ENCODE peak calls at places on chromosomes 16 and 17, in seven cellular contexts. One of them, this sample, is unnamed.

GRCh38 chr16:72317378-72317777 is 145.4 kb upstream of the PMFBP1 start:
- DNase-seq in EL: no peak
- DNase-seq in stimulated activated CD4-positive, alpha-beta T cell treated with anti-CD3 and anti-CD28 coated beads, TNF-alpha, amount 100 ng/mL, for 1 hour: no peak
- DNase-seq in activated naive CD4-positive, alpha-beta T cell treated with Interleukin-2 at 50 U/mL for 16 hours: no peak
- DNase-seq in cardiac muscle cell: no peak
- DNase-seq in Right ventricle myocardium superior: no peak
- DNase-seq in ecto neural progenitor cell: no peak
- DNase-seq in this sample: no peak

GRCh38 chr17:80559688-80560290 is 15.2 kb downstream of the RPTOR start:
- DNase-seq in EL: peak
- DNase-seq in stimulated activated CD4-positive, alpha-beta T cell treated with anti-CD3 and anti-CD28 coated beads, TNF-alpha, amount 100 ng/mL, for 1 hour: no peak
- DNase-seq in activated naive CD4-positive, alpha-beta T cell treated with Interleukin-2 at 50 U/mL for 16 hours: no peak
- DNase-seq in cardiac muscle cell: no peak
- DNase-seq in Right ventricle myocardium superior: no peak
- DNase-seq in ecto neural progenitor cell: no peak
- DNase-seq in this sample: no peak

GRCh38 chr17:36869856-36870617 is 67.2 kb upstream of the LHX1 start:
- DNase-seq in EL: peak
- DNase-seq in stimulated activated CD4-positive, alpha-beta T cell treated with anti-CD3 and anti-CD28 coated beads, TNF-alpha, amount 100 ng/mL, for 1 hour: no peak
- DNase-seq in activated naive CD4-positive, alpha-beta T cell treated with Interleukin-2 at 50 U/mL for 16 hours: no peak
- DNase-seq in cardiac muscle cell: no peak
- DNase-seq in Right ventricle myocardium superior: no peak
- DNase-seq in ecto neural progenitor cell: no peak
- DNase-seq in this sample: no peak

GRCh38 chr16:61042736-61043135 is 993.5 kb downstream of the CDH8 start:
- DNase-seq in EL: no peak
- DNase-seq in stimulated activated CD4-positive, alpha-beta T cell treated with anti-CD3 and anti-CD28 coated beads, TNF-alpha, amount 100 ng/mL, for 1 hour: no peak
- DNase-seq in activated naive CD4-positive, alpha-beta T cell treated with Interleukin-2 at 50 U/mL for 16 hours: no peak
- DNase-seq in cardiac muscle cell: peak
- DNase-seq in Right ventricle myocardium superior: no peak
- DNase-seq in ecto neural progenitor cell: peak
- DNase-seq in this sample: no peak

GRCh38 chr16:64459821-64460220 is 662.0 kb downstream of the CDH11 start:
- DNase-seq in EL: peak
- DNase-seq in stimulated activated CD4-positive, alpha-beta T cell treated with anti-CD3 and anti-CD28 coated beads, TNF-alpha, amount 100 ng/mL, for 1 hour: no peak
- DNase-seq in activated naive CD4-positive, alpha-beta T cell treated with Interleukin-2 at 50 U/mL for 16 hours: no peak
- DNase-seq in cardiac muscle cell: no peak
- DNase-seq in Right ventricle myocardium superior: no peak
- DNase-seq in ecto neural progenitor cell: no peak
- DNase-seq in this sample: no peak

GRCh38 chr17:77654296-77654695 is 304.2 kb upstream of the TNRC6C start:
- DNase-seq in EL: no peak
- DNase-seq in stimulated activated CD4-positive, alpha-beta T cell treated with anti-CD3 and anti-CD28 coated beads, TNF-alpha, amount 100 ng/mL, for 1 hour: no peak
- DNase-seq in activated naive CD4-positive, alpha-beta T cell treated with Interleukin-2 at 50 U/mL for 16 hours: no peak
- DNase-seq in cardiac muscle cell: no peak
- DNase-seq in Right ventricle myocardium superior: no peak
- DNase-seq in ecto neural progenitor cell: no peak
- DNase-seq in this sample: no peak

GRCh38 chr16:11783319-11784047 is 13.6 kb downstream of the ZC3H7A start:
- DNase-seq in EL: peak
- DNase-seq in stimulated activated CD4-positive, alpha-beta T cell treated with anti-CD3 and anti-CD28 coated beads, TNF-alpha, amount 100 ng/mL, for 1 hour: no peak
- DNase-seq in activated naive CD4-positive, alpha-beta T cell treated with Interleukin-2 at 50 U/mL for 16 hours: peak
- DNase-seq in cardiac muscle cell: no peak
- DNase-seq in Right ventricle myocardium superior: no peak
- DNase-seq in ecto neural progenitor cell: no peak
- DNase-seq in this sample: peak

GRCh38 chr17:43733956-43734355 is 24.6 kb downstream of the SOST start:
- DNase-seq in EL: no peak
- DNase-seq in stimulated activated CD4-positive, alpha-beta T cell treated with anti-CD3 and anti-CD28 coated beads, TNF-alpha, amount 100 ng/mL, for 1 hour: no peak
- DNase-seq in activated naive CD4-positive, alpha-beta T cell treated with Interleukin-2 at 50 U/mL for 16 hours: no peak
- DNase-seq in cardiac muscle cell: no peak
- DNase-seq in Right ventricle myocardium superior: no peak
- DNase-seq in ecto neural progenitor cell: no peak
- DNase-seq in this sample: no peak

GRCh38 chr16:63983401-63983800 is 1138.5 kb downstream of the CDH11 start:
- DNase-seq in EL: no peak
- DNase-seq in stimulated activated CD4-positive, alpha-beta T cell treated with anti-CD3 and anti-CD28 coated beads, TNF-alpha, amount 100 ng/mL, for 1 hour: no peak
- DNase-seq in activated naive CD4-positive, alpha-beta T cell treated with Interleukin-2 at 50 U/mL for 16 hours: no peak
- DNase-seq in cardiac muscle cell: no peak
- DNase-seq in Right ventricle myocardium superior: no peak
- DNase-seq in ecto neural progenitor cell: no peak
- DNase-seq in this sample: no peak

GRCh38 chr17:77841742-77842141 is 116.8 kb upstream of the TNRC6C start:
- DNase-seq in EL: no peak
- DNase-seq in stimulated activated CD4-positive, alpha-beta T cell treated with anti-CD3 and anti-CD28 coated beads, TNF-alpha, amount 100 ng/mL, for 1 hour: no peak
- DNase-seq in activated naive CD4-positive, alpha-beta T cell treated with Interleukin-2 at 50 U/mL for 16 hours: no peak
- DNase-seq in cardiac muscle cell: no peak
- DNase-seq in Right ventricle myocardium superior: peak
- DNase-seq in ecto neural progenitor cell: no peak
- DNase-seq in this sample: no peak

GRCh38 chr17:66272699-66273390 is 29.6 kb upstream of the PRKCA start:
- DNase-seq in EL: peak
- DNase-seq in stimulated activated CD4-positive, alpha-beta T cell treated with anti-CD3 and anti-CD28 coated beads, TNF-alpha, amount 100 ng/mL, for 1 hour: no peak
- DNase-seq in activated naive CD4-positive, alpha-beta T cell treated with Interleukin-2 at 50 U/mL for 16 hours: no peak
- DNase-seq in cardiac muscle cell: no peak
- DNase-seq in Right ventricle myocardium superior: no peak
- DNase-seq in ecto neural progenitor cell: no peak
- DNase-seq in this sample: no peak

GRCh38 chr17:39229274-39229913 is 3.6 kb upstream of the STAC2 start:
- DNase-seq in EL: peak
- DNase-seq in stimulated activated CD4-positive, alpha-beta T cell treated with anti-CD3 and anti-CD28 coated beads, TNF-alpha, amount 100 ng/mL, for 1 hour: no peak
- DNase-seq in activated naive CD4-positive, alpha-beta T cell treated with Interleukin-2 at 50 U/mL for 16 hours: no peak
- DNase-seq in cardiac muscle cell: no peak
- DNase-seq in Right ventricle myocardium superior: no peak
- DNase-seq in ecto neural progenitor cell: peak
- DNase-seq in this sample: no peak

GRCh38 chr16:85037050-85037410 is 9.4 kb downstream of the KIAA0513 start:
- DNase-seq in EL: peak
- DNase-seq in stimulated activated CD4-positive, alpha-beta T cell treated with anti-CD3 and anti-CD28 coated beads, TNF-alpha, amount 100 ng/mL, for 1 hour: no peak
- DNase-seq in activated naive CD4-positive, alpha-beta T cell treated with Interleukin-2 at 50 U/mL for 16 hours: no peak
- DNase-seq in cardiac muscle cell: no peak
- DNase-seq in Right ventricle myocardium superior: no peak
- DNase-seq in ecto neural progenitor cell: no peak
- DNase-seq in this sample: no peak

GRCh38 chr17:17537311-17538099 is 41.3 kb upstream of the RASD1 start:
- DNase-seq in EL: peak
- DNase-seq in stimulated activated CD4-positive, alpha-beta T cell treated with anti-CD3 and anti-CD28 coated beads, TNF-alpha, amount 100 ng/mL, for 1 hour: no peak
- DNase-seq in activated naive CD4-positive, alpha-beta T cell treated with Interleukin-2 at 50 U/mL for 16 hours: no peak
- DNase-seq in cardiac muscle cell: peak
- DNase-seq in Right ventricle myocardium superior: peak
- DNase-seq in ecto neural progenitor cell: no peak
- DNase-seq in this sample: peak